ENCODE peak calls at places on chromosome 19, in seven cellular contexts. I is GM12878, K is HepG2, Y is K562, D is SK-N-SH, A is GM12892, R is H1. W is an unnamed sample.

GRCh38 chr19:39347332-39348227 is 5.4 kb downstream of the SAMD4B start:
- DNase-seq in I (no peak), K (no peak), Y (no peak), D (no peak), A (no peak), R (no peak), W (no peak)

GRCh38 chr19:29942404-29943261 is 594 bp downstream of the URI1 start:
- DNase-seq in I (no peak), K (peak), Y (no peak), D (peak), A (peak), R (peak), W (peak)

GRCh38 chr19:57241181-57241580 is 749 bp downstream of the ZNF805 start:
- DNase-seq in I (no peak), K (peak), Y (peak), D (peak), A (no peak), R (no peak), W (no peak)

GRCh38 chr19:43809762-43810696 is 7.8 kb upstream of the LYPD5 start:
- DNase-seq in I (peak), K (peak), Y (peak), D (peak), A (no peak), R (no peak), W (no peak)

GRCh38 chr19:34308381-34309367 is 54.3 kb downstream of the GARRE1 start:
- DNase-seq in I (no peak), K (no peak), Y (no peak), D (no peak), A (no peak), R (no peak), W (no peak)

GRCh38 chr19:14985133-14985532 is 5.5 kb upstream of the SLC1A6 start:
- DNase-seq in I (no peak), K (no peak), Y (no peak), D (no peak), A (no peak), R (no peak), W (no peak)

GRCh38 chr19:16899566-16900075 is 10.8 kb downstream of the F2RL3 start:
- DNase-seq in I (no peak), K (peak), Y (peak), D (peak), A (peak), R (peak), W (peak)

GRCh38 chr19:15321739-15322138 is 10.6 kb downstream of the BRD4 start:
- DNase-seq in I (no peak), K (no peak), Y (no peak), D (no peak), A (no peak), R (no peak), W (no peak)

GRCh38 chr19:6528544-6529121 is 2.2 kb upstream of the TNFSF9 start:
- DNase-seq in I (no peak), K (peak), Y (no peak), D (no peak), A (no peak), R (no peak), W (no peak)

GRCh38 chr19:56153507-56153906 is 12.4 kb downstream of the ZNF444 start:
- DNase-seq in I (no peak), K (no peak), Y (no peak), D (no peak), A (no peak), R (peak), W (no peak)

GRCh38 chr19:49127674-49128544 is 8.6 kb downstream of the PPFIA3 start:
- DNase-seq in I (peak), K (peak), Y (peak), D (peak), A (peak), R (peak), W (peak)

GRCh38 chr19:39200818-39201145 is 3.3 kb downstream of the SYCN start:
- DNase-seq in I (no peak), K (no peak), Y (no peak), D (no peak), A (no peak), R (no peak), W (no peak)

GRCh38 chr19:11931051-11931450 is 6.1 kb downstream of the ZNF700 start:
- DNase-seq in I (no peak), K (no peak), Y (no peak), D (no peak), A (no peak), R (no peak), W (no peak)

GRCh38 chr19:56671613-56671994 is at the start of gene ZNF835:
- DNase-seq in I (no peak), K (no peak), Y (no peak), D (peak), A (no peak), R (peak), W (peak)

GRCh38 chr19:13986348-13986904 is 19.7 kb downstream of the RFX1 start:
- DNase-seq in I (peak), K (no peak), Y (no peak), D (peak), A (peak), R (peak), W (peak)

GRCh38 chr19:13505761-13506549 is at the start of gene CACNA1A:
- DNase-seq in I (no peak), K (no peak), Y (peak), D (peak), A (peak), R (peak), W (no peak)

GRCh38 chr19:30037835-30038234 is 95.8 kb downstream of the URI1 start:
- DNase-seq in I (no peak), K (no peak), Y (no peak), D (no peak), A (no peak), R (no peak), W (no peak)

GRCh38 chr19:56538761-56539263 is at the start of gene ZFP28:
- DNase-seq in I (no peak), K (no peak), Y (no peak), D (peak), A (peak), R (peak), W (peak)

GRCh38 chr19:47658431-47659383 is 49.8 kb downstream of the BICRA start:
- DNase-seq in I (no peak), K (no peak), Y (no peak), D (no peak), A (no peak), R (no peak), W (no peak)

GRCh38 chr19:19171821-19172532 is 1.9 kb upstream of the MEF2B start:
- DNase-seq in I (no peak), K (peak), Y (peak), D (no peak), A (no peak), R (no peak), W (no peak)

GRCh38 chr19:18049390-18049789 is 37.3 kb downstream of the IL12RB1 start:
- DNase-seq in I (no peak), K (no peak), Y (no peak), D (no peak), A (no peak), R (no peak), W (no peak)

GRCh38 chr19:20478936-20479335 is 86.6 kb downstream of the ZNF737 start:
- DNase-seq in I (no peak), K (no peak), Y (no peak), D (no peak), A (no peak), R (no peak), W (no peak)

GRCh38 chr19:55687281-55688172 is 12.5 kb downstream of the EPN1 start:
- DNase-seq in I (no peak), K (no peak), Y (peak), D (no peak), A (no peak), R (no peak), W (no peak)

GRCh38 chr19:52689804-52690394 is 44.9 kb downstream of the ZNF611 start:
- DNase-seq in I (no peak), K (no peak), Y (peak), D (peak), A (peak), R (peak), W (no peak)

GRCh38 chr19:29563688-29564087 is 37.9 kb downstream of the VSTM2B start:
- DNase-seq in I (no peak), K (no peak), Y (no peak), D (no peak), A (no peak), R (no peak), W (no peak)

GRCh38 chr19:33296473-33297060 is 5.8 kb downstream of the CEBPA start:
- DNase-seq in I (no peak), K (no peak), Y (no peak), D (peak), A (no peak), R (no peak), W (no peak)

GRCh38 chr19:5454743-5455142 is 474 bp upstream of the ZNRF4 start:
- DNase-seq in I (no peak), K (no peak), Y (no peak), D (no peak), A (no peak), R (no peak), W (no peak)

GRCh38 chr19:13861714-13862531 is 15.0 kb upstream of the NANOS3 start:
- DNase-seq in I (peak), K (peak), Y (peak), D (peak), A (peak), R (peak), W (peak)

GRCh38 chr19:16739546-16739945 is 19.9 kb downstream of the NWD1 start:
- DNase-seq in I (no peak), K (no peak), Y (no peak), D (no peak), A (no peak), R (no peak), W (no peak)

GRCh38 chr19:19214892-19215291 is 3.1 kb downstream of the NCAN start:
- DNase-seq in I (no peak), K (peak), Y (peak), D (no peak), A (no peak), R (peak), W (no peak)

GRCh38 chr19:45170146-45171106 is 7.6 kb downstream of the TRAPPC6A start:
- DNase-seq in I (no peak), K (no peak), Y (peak), D (no peak), A (no peak), R (no peak), W (no peak)
- TF ChIP-seq POLR2AphosphoS5 in I (no peak), K (no peak), Y (no peak), D (no peak), A (no peak), R (no peak), W (no peak)

DNA sequence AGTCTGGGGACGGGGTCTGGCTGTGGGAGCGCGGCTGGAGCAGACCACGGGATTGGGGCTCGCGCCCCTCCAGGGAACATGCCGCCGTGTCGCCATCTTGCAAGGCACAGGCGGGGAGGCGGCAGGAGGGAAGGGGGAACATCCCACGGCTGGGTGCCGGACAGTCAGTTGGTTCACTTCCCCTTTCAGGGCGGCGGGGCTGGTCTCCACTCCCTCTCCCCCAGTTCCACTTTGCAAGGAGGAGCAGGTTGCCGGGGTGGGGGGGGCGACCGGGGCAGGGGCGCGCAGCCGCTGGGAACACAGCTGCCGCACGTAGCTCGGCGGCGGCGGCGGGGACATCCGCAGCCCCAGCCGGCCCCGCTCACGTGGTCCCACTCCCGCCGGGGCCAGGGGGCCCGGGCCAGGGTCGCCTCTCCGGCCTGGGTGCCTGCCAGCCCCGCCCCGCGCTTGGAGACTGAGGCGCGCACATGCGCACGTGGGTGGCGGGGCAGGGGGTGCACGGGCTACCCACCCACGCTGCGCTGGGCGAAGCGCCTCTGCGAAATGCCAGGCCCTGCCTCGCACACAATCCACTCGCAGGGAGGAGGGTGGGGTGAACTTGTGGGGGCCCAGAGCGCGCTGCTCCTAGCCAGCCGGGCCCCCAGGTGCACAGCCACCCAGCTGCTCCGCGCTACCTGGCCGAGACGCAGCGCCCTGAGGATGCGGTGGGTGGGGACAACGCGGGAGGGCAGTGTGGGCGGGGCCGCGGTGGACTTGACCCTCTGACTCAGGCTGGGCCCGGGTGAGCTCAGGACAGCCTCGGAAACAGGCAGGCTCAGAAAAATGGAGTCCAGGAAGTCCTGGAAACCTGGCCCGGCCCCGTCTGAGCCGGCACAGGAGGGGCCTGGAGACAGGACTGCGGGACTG is 6.4 kb downstream of the KLF16 start:
- DNase-seq in I (no peak), K (peak), Y (peak), D (peak), A (peak), R (peak), W (peak)
- TF ChIP-seq TAF1 in I (no peak), K (no peak), Y (no peak), D (no peak), A (peak), R (no peak), W (peak)

DNA sequence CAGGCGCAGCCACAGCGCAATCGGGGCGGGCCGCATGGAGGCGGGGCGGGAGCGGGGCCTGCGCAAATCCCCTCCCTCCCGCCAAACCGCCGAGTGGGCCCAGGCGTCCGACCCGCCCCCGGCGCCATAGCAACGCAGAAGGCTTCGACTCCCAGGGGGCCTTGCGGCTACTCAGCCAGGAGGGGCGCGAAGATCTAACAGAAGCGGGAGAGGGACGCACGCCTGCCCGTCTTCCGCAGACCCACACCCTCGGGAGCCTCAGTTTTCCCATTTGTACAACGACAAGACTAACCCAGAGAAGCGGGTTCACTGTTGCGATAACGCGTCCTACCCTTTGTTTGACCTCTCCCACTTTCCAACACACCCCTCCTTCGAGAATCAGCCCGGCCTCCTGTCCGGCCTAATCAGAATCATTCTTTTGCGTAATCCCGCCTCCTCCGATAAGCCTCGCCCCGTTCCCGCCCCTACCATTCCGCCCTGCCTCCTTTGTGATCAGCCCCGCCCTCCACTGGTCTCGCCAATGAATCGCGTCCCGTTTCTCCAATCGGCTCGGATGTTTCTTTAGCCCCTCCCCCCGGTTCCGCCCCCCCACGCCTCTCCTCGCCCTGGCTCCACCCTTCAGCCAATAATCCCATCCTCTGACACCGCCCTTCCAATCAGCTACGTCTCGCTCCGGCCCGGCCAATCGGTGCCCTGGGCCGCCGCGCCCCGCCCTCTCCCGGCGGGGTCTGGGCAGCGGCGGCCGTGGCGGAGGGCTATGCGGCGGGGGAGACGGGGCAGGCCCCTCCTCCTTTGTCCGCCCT is at the start of gene PCSK4:
- DNase-seq in I (peak), K (peak), Y (peak), D (peak), A (peak), R (peak), W (peak)
- TF ChIP-seq POLR2AphosphoS5 in I (no peak), K (peak), Y (no peak), D (no peak), A (no peak), R (no peak), W (no peak)

GRCh38 chr19:426725-427445 is 17.9 kb upstream of the C2CD4C start:
- DNase-seq in I (no peak), K (no peak), Y (no peak), D (peak), A (no peak), R (peak), W (no peak)
- TF ChIP-seq TAF1 in I (no peak), K (no peak), Y (no peak), D (no peak), A (no peak), R (no peak), W (no peak)

GRCh38 chr19:54444737-54445136 is 4.3 kb upstream of the LENG8 start:
- DNase-seq in I (no peak), K (no peak), Y (no peak), D (no peak), A (no peak), R (no peak), W (no peak)
- TF ChIP-seq POLR2AphosphoS5 in I (no peak), K (no peak), Y (no peak), D (no peak), A (no peak), R (no peak), W (no peak)

GRCh38 chr19:595326-596262 is 5.9 kb downstream of the HCN2 start:
- DNase-seq in I (no peak), K (no peak), Y (no peak), D (no peak), A (no peak), R (no peak), W (no peak)

GRCh38 chr19:601310-601709 is 11.6 kb downstream of the HCN2 start:
- DNase-seq in I (no peak), K (no peak), Y (no peak), D (no peak), A (no peak), R (no peak), W (no peak)

GRCh38 chr19:596263-596655 is 6.6 kb downstream of the HCN2 start:
- DNase-seq in I (no peak), K (no peak), Y (no peak), D (peak), A (no peak), R (no peak), W (no peak)

GRCh38 chr19:594265-594870 is 4.7 kb downstream of the HCN2 start:
- DNase-seq in I (no peak), K (no peak), Y (no peak), D (no peak), A (no peak), R (no peak), W (no peak)

GRCh38 chr19:597406-598315 is 8.0 kb downstream of the HCN2 start:
- DNase-seq in I (no peak), K (no peak), Y (no peak), D (no peak), A (no peak), R (no peak), W (no peak)
- TF ChIP-seq TAF1 in I (no peak), K (no peak), Y (no peak), D (no peak), A (no peak), R (no peak), W (no peak)

GRCh38 chr19:1285737-1286360 is at the start of gene EFNA2:
- DNase-seq in I (no peak), K (no peak), Y (peak), D (peak), A (no peak), R (no peak), W (no peak)
- TF ChIP-seq POLR2AphosphoS5 in I (no peak), K (no peak), Y (no peak), D (no peak), A (no peak), R (no peak), W (no peak)

W was measured in GM12891.